ENCODE peak calls at places on chromosomes 2 and 18, in four cellular contexts. T is GM12878, P is K562, G is HepG2. H is an unnamed sample.

GRCh38 chr2:219836647-219837177 is 209.3 kb downstream of the SLC4A3 start:
- DNase-seq in T (no peak), G (peak; percentile 60), P (no peak), H (peak; percentile 23)

GRCh38 chr2:206981739-206982336 is 42.5 kb downstream of the CPO start:
- DNase-seq in T (no peak), G (no peak), P (peak; percentile 2), H (peak; percentile 62)

GRCh38 chr2:104768694-104769093 is 85.2 kb upstream of the POU3F3 start:
- DNase-seq in G (no peak), T (no peak), P (no peak), H (no peak)

GRCh38 chr2:146602383-146602782 is 1242.4 kb upstream of the ACVR2A start:
- DNase-seq in T (no peak), P (no peak), G (no peak), H (no peak)

GRCh38 chr2:225996477-225996858 is 597.0 kb downstream of the NYAP2 start:
- DNase-seq in T (no peak), G (no peak), P (no peak), H (no peak)

GRCh38 chr2:219496781-219497494 is 1.8 kb upstream of the GMPPA start:
- DNase-seq in P (no peak), T (no peak), G (no peak), H (no peak)

GRCh38 chr2:231016576-231017249 is 20.6 kb upstream of the C2orf72 start:
- DNase-seq in P (no peak), T (no peak), G (no peak), H (no peak)

GRCh38 chr18:22170421-22171262 is 1.3 kb downstream of the GATA6 start:
- DNase-seq in P (no peak), G (peak; percentile 13), T (no peak), H (peak; percentile 51)

GRCh38 chr2:47034973-47035609 is 119.5 kb upstream of the MCFD2 start:
- DNase-seq in P (no peak), G (peak; percentile 80), T (peak; percentile 33), H (no peak)

GRCh38 chr18:34821669-34822210 is 111.6 kb downstream of the DTNA start:
- DNase-seq in P (no peak), G (peak; percentile 38), T (no peak), H (peak; percentile 50)

GRCh38 chr2:165390875-165391274 is 78.6 kb upstream of the CSRNP3 start:
- DNase-seq in G (no peak), T (no peak), P (no peak), H (no peak)

GRCh38 chr2:235286624-235287368 is 207.0 kb upstream of the AGAP1 start:
- DNase-seq in P (no peak), G (no peak), T (no peak), H (no peak)

GRCh38 chr2:193103064-193103463 is 908.3 kb upstream of the TMEFF2 start:
- DNase-seq in P (no peak), G (peak; percentile 2), T (no peak), H (no peak)

GRCh38 chr2:74560591-74560990 is 6.1 kb downstream of the DOK1 start:
- DNase-seq in T (no peak), G (no peak), P (no peak), H (no peak)

GRCh38 chr2:238097988-238098853 is 1.9 kb upstream of the ESPNL start:
- DNase-seq in G (no peak), P (peak; percentile 96), T (no peak), H (peak; percentile 87)

GRCh38 chr18:36211612-36212065 is 24.3 kb downstream of the MOCOS start:
- DNase-seq in P (peak; percentile 34), T (peak; percentile 12), G (no peak), H (no peak)

GRCh38 chr2:133120310-133120709 is 448.0 kb downstream of the NCKAP5 start:
- DNase-seq in P (no peak), G (no peak), T (no peak), H (no peak)

GRCh38 chr2:72883356-72883962 is 3.7 kb upstream of the SPR start:
- DNase-seq in T (no peak), G (peak; percentile 47), P (peak; percentile 53), H (peak; percentile 54)

GRCh38 chr2:238644095-238645081 is 203.5 kb upstream of the TWIST2 start:
- DNase-seq in P (no peak), G (peak; percentile 33), T (no peak), H (no peak)

GRCh38 chr2:236014408-236015131 is 153.6 kb downstream of the GBX2 start:
- DNase-seq in T (no peak), G (no peak), P (no peak), H (no peak)

GRCh38 chr2:65991332-65991731 is 443.6 kb upstream of the MEIS1 start:
- DNase-seq in T (no peak), P (no peak), G (no peak), H (peak; percentile 47)

GRCh38 chr2:171814174-171814573 is 79.9 kb downstream of the SLC25A12 start:
- DNase-seq in T (no peak), P (no peak), G (no peak), H (no peak)

GRCh38 chr18:76256897-76257500 is 238.0 kb downstream of the ZNF516 start:
- DNase-seq in T (no peak), P (no peak), G (peak; percentile 22), H (peak; percentile 22)

GRCh38 chr2:199456383-199457146 is 1.2 kb downstream of the SATB2 start:
- DNase-seq in T (no peak), G (no peak), P (peak; percentile 27), H (no peak)

GRCh38 chr2:38665854-38666577 is at the start of gene GALM:
- DNase-seq in T (no peak), P (peak; percentile 84), G (peak; percentile 99), H (peak; percentile 90)
- TF ChIP-seq TARDBP in T (no peak), P (no peak), G (peak; percentile 83), H (no peak)

GRCh38 chr2:227443889-227444568 is 27.9 kb upstream of the AGFG1 start:
- DNase-seq in P (no peak), T (no peak), G (no peak), H (no peak)
- TF ChIP-seq TARDBP in P (no peak), T (no peak), G (no peak), H (no peak)

GRCh38 chr2:9178905-9179571 is 27.6 kb upstream of the ASAP2 start:
- DNase-seq in T (peak; percentile 17), G (peak; percentile 93), P (no peak), H (no peak)
- TF ChIP-seq TARDBP in T (no peak), G (no peak), P (no peak), H (no peak)

GRCh38 chr2:204557604-204558003 is 12.3 kb downstream of the PARD3B start:
- DNase-seq in P (no peak), T (no peak), G (no peak), H (no peak)
- TF ChIP-seq TARDBP in P (no peak), T (no peak), G (no peak), H (no peak)

GRCh38 chr18:7567487-7568425 is 640 bp downstream of the PTPRM start:
- DNase-seq in G (no peak), T (no peak), P (no peak), H (peak; percentile 31)
- TF ChIP-seq TARDBP in G (no peak), T (no peak), P (no peak), H (no peak)

GRCh38 chr2:10978112-10978670 is 66.5 kb downstream of the KCNF1 start:
- DNase-seq in G (no peak), P (no peak), T (no peak), H (no peak)

GRCh38 chr2:10977636-10978035 is 65.9 kb downstream of the KCNF1 start:
- DNase-seq in G (no peak), T (no peak), P (no peak), H (no peak)

GRCh38 chr2:10980071-10980470 is 68.3 kb downstream of the KCNF1 start:
- DNase-seq in P (no peak), T (no peak), G (no peak), H (no peak)

GRCh38 chr2:10973766-10974165 is 62.0 kb downstream of the KCNF1 start:
- DNase-seq in G (no peak), T (no peak), P (no peak), H (no peak)

DNA sequence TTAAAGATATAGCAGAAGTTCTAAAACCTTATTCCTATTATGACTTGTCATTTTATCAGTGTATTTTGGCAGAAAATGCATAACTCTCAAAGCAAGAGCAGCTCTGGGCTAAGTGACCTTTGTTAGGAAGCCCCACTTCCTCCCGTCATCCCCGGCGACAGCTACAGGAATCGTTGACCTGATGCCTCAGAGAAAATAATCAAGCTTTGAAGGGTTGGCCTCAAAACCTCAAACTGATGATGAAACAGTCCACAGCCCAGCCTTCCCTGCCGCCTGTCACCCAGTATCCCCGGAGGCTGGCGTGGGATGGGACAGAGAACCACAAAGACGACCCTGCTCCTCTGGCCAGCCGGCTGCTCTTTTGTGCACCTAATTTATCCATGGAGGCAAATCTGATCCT is 65.3 kb downstream of the KCNF1 start:
- DNase-seq in P (peak; percentile 19), G (no peak), T (no peak), H (no peak)
- TF ChIP-seq TARDBP in P (no peak), G (no peak), T (no peak), H (no peak)

GRCh38 chr18:48391863-48392262 is 17.3 kb downstream of the ZBTB7C start:
- DNase-seq in G (no peak), T (no peak), P (no peak), H (no peak)
- TF ChIP-seq TARDBP in G (no peak), T (no peak), P (no peak), H (no peak)

GRCh38 chr2:138994502-138994901 is 214.3 kb upstream of the NXPH2 start:
- DNase-seq in P (no peak), G (no peak), T (no peak), H (no peak)
- TF ChIP-seq TARDBP in P (no peak), G (no peak), T (no peak), H (no peak)

GRCh38 chr2:7430421-7430868 is 513.2 kb downstream of the RNF144A start:
- DNase-seq in G (no peak), P (no peak), T (no peak), H (no peak)

GRCh38 chr2:7429733-7430132 is 512.5 kb downstream of the RNF144A start:
- DNase-seq in G (no peak), P (no peak), T (no peak), H (no peak)

GRCh38 chr2:7428444-7429204 is 511.4 kb downstream of the RNF144A start:
- DNase-seq in G (no peak), P (no peak), T (no peak), H (no peak)

GRCh38 chr2:7432426-7432825 is 515.2 kb downstream of the RNF144A start:
- DNase-seq in T (no peak), P (no peak), G (no peak), H (no peak)

GRCh38 chr2:7430869-7431641 is 513.8 kb downstream of the RNF144A start:
- DNase-seq in G (no peak), P (no peak), T (no peak), H (no peak)
- TF ChIP-seq TARDBP in G (no peak), P (no peak), T (no peak), H (no peak)